ENCODE peak calls at places on chromosomes 4 and X, in eight cellular contexts. One of them, this sample, is unnamed. For H3K36me3, the result is how much of the 10 kb centered on the place peaks cover.

GRCh38 chr4:128859887-128860774 is 50.6 kb downstream of the JADE1 start:
- DNase-seq in adipocyte: peak
- DNase-seq in fibroblast of lung: peak
- DNase-seq in ovary: no peak
- DNase-seq in Peyer's patch: no peak
- DNase-seq in CD4-positive, alpha-beta memory T cell: no peak
- DNase-seq in GM12878: no peak
- DNase-seq in uterus: no peak
- DNase-seq in this sample: no peak

GRCh38 chr4:10115657-10116624 is 658 bp downstream of the WDR1 start:
- DNase-seq in adipocyte: peak
- DNase-seq in fibroblast of lung: no peak
- DNase-seq in ovary: peak
- DNase-seq in Peyer's patch: peak
- DNase-seq in CD4-positive, alpha-beta memory T cell: peak
- DNase-seq in GM12878: peak
- DNase-seq in uterus: peak
- DNase-seq in this sample: peak

GRCh38 chr4:55032788-55033187 is 92.6 kb downstream of the KDR start:
- DNase-seq in adipocyte: no peak
- DNase-seq in fibroblast of lung: peak
- DNase-seq in ovary: no peak
- DNase-seq in Peyer's patch: no peak
- DNase-seq in CD4-positive, alpha-beta memory T cell: no peak
- DNase-seq in GM12878: no peak
- DNase-seq in uterus: no peak
- DNase-seq in this sample: no peak

GRCh38 chr4:143251781-143252180 is 67.1 kb downstream of the USP38 start:
- DNase-seq in adipocyte: no peak
- DNase-seq in fibroblast of lung: peak
- DNase-seq in ovary: no peak
- DNase-seq in Peyer's patch: no peak
- DNase-seq in CD4-positive, alpha-beta memory T cell: no peak
- DNase-seq in GM12878: no peak
- DNase-seq in uterus: no peak
- DNase-seq in this sample: no peak

GRCh38 chr4:101304916-101305315 is 42.4 kb downstream of the PPP3CA start:
- DNase-seq in adipocyte: peak
- DNase-seq in fibroblast of lung: peak
- DNase-seq in ovary: no peak
- DNase-seq in Peyer's patch: no peak
- DNase-seq in CD4-positive, alpha-beta memory T cell: no peak
- DNase-seq in GM12878: no peak
- DNase-seq in uterus: no peak
- DNase-seq in this sample: peak

GRCh38 chr4:102474736-102475504 is 26.2 kb upstream of the NFKB1 start:
- DNase-seq in adipocyte: no peak
- DNase-seq in fibroblast of lung: no peak
- DNase-seq in ovary: no peak
- DNase-seq in Peyer's patch: no peak
- DNase-seq in CD4-positive, alpha-beta memory T cell: no peak
- DNase-seq in GM12878: no peak
- DNase-seq in uterus: no peak
- DNase-seq in this sample: no peak

GRCh38 chrX:149491812-149492211 is 13.3 kb downstream of the IDS start:
- DNase-seq in adipocyte: no peak
- DNase-seq in fibroblast of lung: no peak
- DNase-seq in ovary: no peak
- DNase-seq in Peyer's patch: no peak
- DNase-seq in CD4-positive, alpha-beta memory T cell: no peak
- DNase-seq in GM12878: no peak
- DNase-seq in uterus: no peak
- DNase-seq in this sample: no peak

GRCh38 chr4:142500966-142501365 is 345.1 kb downstream of the INPP4B start:
- DNase-seq in adipocyte: no peak
- DNase-seq in fibroblast of lung: no peak
- DNase-seq in ovary: no peak
- DNase-seq in Peyer's patch: no peak
- DNase-seq in CD4-positive, alpha-beta memory T cell: no peak
- DNase-seq in GM12878: no peak
- DNase-seq in uterus: no peak
- DNase-seq in this sample: no peak

GRCh38 chr4:16952462-16952871 is 54.0 kb upstream of the LDB2 start:
- DNase-seq in adipocyte: peak
- DNase-seq in fibroblast of lung: peak
- DNase-seq in ovary: no peak
- DNase-seq in Peyer's patch: no peak
- DNase-seq in CD4-positive, alpha-beta memory T cell: no peak
- DNase-seq in GM12878: no peak
- DNase-seq in uterus: no peak
- DNase-seq in this sample: no peak

GRCh38 chrX:39470588-39471155 is 627.1 kb downstream of the BCOR start:
- DNase-seq in adipocyte: peak
- DNase-seq in fibroblast of lung: peak
- DNase-seq in ovary: peak
- DNase-seq in Peyer's patch: no peak
- DNase-seq in CD4-positive, alpha-beta memory T cell: no peak
- DNase-seq in GM12878: no peak
- DNase-seq in uterus: peak
- DNase-seq in this sample: no peak

GRCh38 chrX:16267431-16267830 is 100.2 kb downstream of the MAGEB17 start:
- DNase-seq in adipocyte: no peak
- DNase-seq in fibroblast of lung: no peak
- DNase-seq in ovary: no peak
- DNase-seq in Peyer's patch: no peak
- DNase-seq in CD4-positive, alpha-beta memory T cell: no peak
- DNase-seq in GM12878: no peak
- DNase-seq in uterus: no peak
- DNase-seq in this sample: no peak

GRCh38 chr4:72348701-72349100 is 220.3 kb downstream of the ADAMTS3 start:
- DNase-seq in adipocyte: no peak
- DNase-seq in fibroblast of lung: no peak
- DNase-seq in ovary: no peak
- DNase-seq in Peyer's patch: no peak
- DNase-seq in CD4-positive, alpha-beta memory T cell: no peak
- DNase-seq in GM12878: no peak
- DNase-seq in uterus: no peak
- DNase-seq in this sample: no peak

GRCh38 chr4:75142850-75143249 is 209.9 kb downstream of the PARM1 start:
- DNase-seq in adipocyte: no peak
- DNase-seq in fibroblast of lung: no peak
- DNase-seq in ovary: no peak
- DNase-seq in Peyer's patch: no peak
- DNase-seq in CD4-positive, alpha-beta memory T cell: no peak
- DNase-seq in GM12878: no peak
- DNase-seq in uterus: no peak
- DNase-seq in this sample: no peak

GRCh38 chrX:94204524-94204923 is 530.5 kb downstream of the FAM133A start:
- DNase-seq in adipocyte: no peak
- DNase-seq in fibroblast of lung: no peak
- DNase-seq in ovary: no peak
- DNase-seq in Peyer's patch: no peak
- DNase-seq in CD4-positive, alpha-beta memory T cell: no peak
- DNase-seq in GM12878: no peak
- DNase-seq in uterus: no peak
- DNase-seq in this sample: no peak

GRCh38 chrX:35890699-35891098 is 28.8 kb upstream of the CFAP47 start:
- DNase-seq in adipocyte: peak
- DNase-seq in fibroblast of lung: peak
- DNase-seq in ovary: no peak
- DNase-seq in Peyer's patch: no peak
- DNase-seq in CD4-positive, alpha-beta memory T cell: no peak
- DNase-seq in GM12878: no peak
- DNase-seq in uterus: no peak
- DNase-seq in this sample: no peak

GRCh38 chrX:6226053-6226645 is 2.5 kb downstream of the NLGN4X start:
- DNase-seq in adipocyte: no peak
- DNase-seq in fibroblast of lung: no peak
- DNase-seq in ovary: peak
- DNase-seq in Peyer's patch: no peak
- DNase-seq in CD4-positive, alpha-beta memory T cell: no peak
- DNase-seq in GM12878: no peak
- DNase-seq in uterus: no peak
- DNase-seq in this sample: no peak

GRCh38 chr4:168572002-168572401 is 75.2 kb downstream of the PALLD start:
- DNase-seq in adipocyte: no peak
- DNase-seq in fibroblast of lung: no peak
- DNase-seq in ovary: no peak
- DNase-seq in Peyer's patch: no peak
- DNase-seq in CD4-positive, alpha-beta memory T cell: no peak
- DNase-seq in GM12878: no peak
- DNase-seq in uterus: no peak
- DNase-seq in this sample: no peak

GRCh38 chr4:102625232-102625930 is 124.2 kb downstream of the NFKB1 start:
- DNase-seq in adipocyte: peak
- DNase-seq in fibroblast of lung: peak
- DNase-seq in ovary: peak
- DNase-seq in Peyer's patch: peak
- DNase-seq in CD4-positive, alpha-beta memory T cell: peak
- DNase-seq in GM12878: no peak
- DNase-seq in uterus: peak
- DNase-seq in this sample: no peak

GRCh38 chr4:6085943-6086628 is 67.9 kb upstream of the C4orf50 start:
- DNase-seq in adipocyte: no peak
- DNase-seq in fibroblast of lung: no peak
- DNase-seq in ovary: no peak
- DNase-seq in Peyer's patch: no peak
- DNase-seq in CD4-positive, alpha-beta memory T cell: no peak
- DNase-seq in GM12878: no peak
- DNase-seq in uterus: no peak
- DNase-seq in this sample: no peak

GRCh38 chrX:34918091-34918736 is 24.4 kb upstream of the FAM47B start:
- DNase-seq in adipocyte: peak
- DNase-seq in fibroblast of lung: peak
- DNase-seq in ovary: no peak
- DNase-seq in Peyer's patch: no peak
- DNase-seq in CD4-positive, alpha-beta memory T cell: no peak
- DNase-seq in GM12878: no peak
- DNase-seq in uterus: no peak
- DNase-seq in this sample: peak

GRCh38 chrX:69130448-69130847 is 34.8 kb downstream of the PJA1 start:
- DNase-seq in adipocyte: no peak
- DNase-seq in fibroblast of lung: no peak
- DNase-seq in ovary: no peak
- DNase-seq in Peyer's patch: no peak
- DNase-seq in CD4-positive, alpha-beta memory T cell: no peak
- DNase-seq in GM12878: no peak
- DNase-seq in uterus: no peak
- DNase-seq in this sample: no peak

GRCh38 chr4:76879731-76880364 is 18.1 kb downstream of the SOWAHB start:
- DNase-seq in adipocyte: peak
- DNase-seq in fibroblast of lung: peak
- DNase-seq in ovary: no peak
- DNase-seq in Peyer's patch: no peak
- DNase-seq in CD4-positive, alpha-beta memory T cell: no peak
- DNase-seq in GM12878: no peak
- DNase-seq in uterus: no peak
- DNase-seq in this sample: no peak

GRCh38 chr4:151426513-151426912 is 17.5 kb downstream of the FHIP1A start:
- DNase-seq in adipocyte: no peak
- DNase-seq in fibroblast of lung: no peak
- DNase-seq in ovary: no peak
- DNase-seq in Peyer's patch: no peak
- DNase-seq in CD4-positive, alpha-beta memory T cell: no peak
- DNase-seq in GM12878: no peak
- DNase-seq in uterus: no peak
- DNase-seq in this sample: no peak

GRCh38 chr4:122005064-122005755 is 53.4 kb upstream of the TRPC3 start:
- DNase-seq in adipocyte: peak
- DNase-seq in fibroblast of lung: peak
- DNase-seq in ovary: no peak
- DNase-seq in Peyer's patch: no peak
- DNase-seq in CD4-positive, alpha-beta memory T cell: no peak
- DNase-seq in GM12878: no peak
- DNase-seq in uterus: no peak
- DNase-seq in this sample: no peak
- H3K4me3 ChIP-seq in adipocyte: no peak
- H3K4me3 ChIP-seq in fibroblast of lung: no peak
- H3K4me3 ChIP-seq in ovary: no peak
- H3K4me3 ChIP-seq in Peyer's patch: no peak
- H3K4me3 ChIP-seq in CD4-positive, alpha-beta memory T cell: no peak
- H3K4me3 ChIP-seq in GM12878: no peak
- H3K4me3 ChIP-seq in uterus: no peak
- H3K4me3 ChIP-seq in this sample: no peak

DNA sequence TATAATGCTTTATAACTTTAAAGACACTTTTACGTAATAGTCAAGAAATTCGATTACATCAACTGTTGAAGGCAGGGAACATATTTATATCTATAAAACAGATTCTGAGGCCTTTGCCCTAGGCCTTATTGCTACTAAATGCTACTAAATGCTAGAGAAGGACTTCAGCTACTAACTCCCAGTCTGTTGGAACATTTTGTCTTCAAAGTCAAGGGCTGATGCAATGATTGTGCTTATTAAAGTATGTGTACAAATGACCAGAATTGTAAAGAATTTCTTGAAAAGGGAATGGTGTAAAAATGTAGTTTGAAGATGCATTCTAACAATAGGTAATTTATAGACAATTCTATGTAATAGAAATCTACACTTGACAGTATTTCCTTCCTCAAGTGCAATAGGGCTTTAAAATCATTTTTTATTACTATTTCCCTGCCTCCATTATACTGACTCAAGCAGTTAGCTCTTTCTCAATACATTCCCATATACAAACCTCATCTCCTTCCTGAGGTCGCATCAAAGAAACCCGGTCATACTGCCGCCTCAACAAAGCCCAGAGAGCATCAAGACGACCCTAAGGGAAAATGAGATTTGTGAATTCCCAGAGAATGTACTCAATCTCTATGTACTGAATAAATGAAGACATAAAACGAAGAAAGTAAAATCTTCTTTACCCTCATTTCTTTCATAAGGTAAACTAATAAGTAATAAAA is 95.7 kb downstream of the ANTXR2 start:
- DNase-seq in adipocyte: peak
- DNase-seq in fibroblast of lung: peak
- DNase-seq in ovary: no peak
- DNase-seq in Peyer's patch: no peak
- DNase-seq in CD4-positive, alpha-beta memory T cell: no peak
- DNase-seq in GM12878: no peak
- DNase-seq in uterus: no peak
- DNase-seq in this sample: no peak
- H3K36me3 ChIP-seq in adipocyte: half or more
- H3K36me3 ChIP-seq in fibroblast of lung: under half
- H3K36me3 ChIP-seq in ovary: under half
- H3K36me3 ChIP-seq in Peyer's patch: under half
- H3K36me3 ChIP-seq in CD4-positive, alpha-beta memory T cell: under half
- H3K36me3 ChIP-seq in GM12878: under half
- H3K36me3 ChIP-seq in uterus: under half
- H3K36me3 ChIP-seq in this sample: under half

GRCh38 chr4:2761035-2761923 is 5.1 kb upstream of the TNIP2 start:
- DNase-seq in adipocyte: peak
- DNase-seq in fibroblast of lung: no peak
- DNase-seq in ovary: no peak
- DNase-seq in Peyer's patch: no peak
- DNase-seq in CD4-positive, alpha-beta memory T cell: no peak
- DNase-seq in GM12878: no peak
- DNase-seq in uterus: no peak
- DNase-seq in this sample: no peak
- H3K4me3 ChIP-seq in adipocyte: no peak
- H3K4me3 ChIP-seq in fibroblast of lung: no peak
- H3K4me3 ChIP-seq in ovary: no peak
- H3K4me3 ChIP-seq in Peyer's patch: peak
- H3K4me3 ChIP-seq in CD4-positive, alpha-beta memory T cell: no peak
- H3K4me3 ChIP-seq in GM12878: no peak
- H3K4me3 ChIP-seq in uterus: no peak
- H3K4me3 ChIP-seq in this sample: no peak

GRCh38 chrX:47151428-47151827 is 6.4 kb downstream of the RBM10 start:
- DNase-seq in adipocyte: no peak
- DNase-seq in fibroblast of lung: no peak
- DNase-seq in ovary: no peak
- DNase-seq in Peyer's patch: no peak
- DNase-seq in CD4-positive, alpha-beta memory T cell: no peak
- DNase-seq in GM12878: no peak
- DNase-seq in uterus: no peak
- DNase-seq in this sample: no peak
- H3K36me3 ChIP-seq in adipocyte: under half
- H3K36me3 ChIP-seq in fibroblast of lung: under half
- H3K36me3 ChIP-seq in ovary: under half
- H3K36me3 ChIP-seq in Peyer's patch: under half
- H3K36me3 ChIP-seq in CD4-positive, alpha-beta memory T cell: under half
- H3K36me3 ChIP-seq in GM12878: under half
- H3K36me3 ChIP-seq in uterus: under half
- H3K36me3 ChIP-seq in this sample: under half

This sample was measured in SJSA1.